ENCODE peak calls at places on chromosomes 6 and 20, in four cellular contexts. I is Peyer's patch, N is right atrium auricular region, P is OCI-LY7. B is an unnamed sample.

GRCh38 chr6:137872071-137872470 is 5.0 kb downstream of the TNFAIP3 start:
- DNase-seq in I (no peak), N (no peak), P (no peak), B (no peak)

GRCh38 chr6:36038120-36038876 is 10.7 kb downstream of the MAPK14 start:
- DNase-seq in I (no peak), N (no peak), P (no peak), B (no peak)

GRCh38 chr20:50729925-50730764 is 1.2 kb upstream of the PARD6B start:
- DNase-seq in I (no peak), N (peak; percentile 56), P (no peak), B (no peak)

GRCh38 chr6:113997106-113997505 is 26.2 kb upstream of the HDAC2 start:
- DNase-seq in I (no peak), N (no peak), P (no peak), B (no peak)

GRCh38 chr6:146670161-146670560 is 71.4 kb downstream of the ADGB start:
- DNase-seq in I (no peak), N (no peak), P (no peak), B (no peak)

GRCh38 chr6:340991-341827 is 48.9 kb downstream of the DUSP22 start:
- DNase-seq in I (peak; percentile 66), N (no peak), P (no peak), B (no peak)

GRCh38 chr6:142940487-142940886 is 4.5 kb downstream of the HIVEP2 start:
- DNase-seq in I (no peak), N (no peak), P (no peak), B (no peak)

GRCh38 chr6:151393410-151393809 is 2.1 kb upstream of the ZBTB2 start:
- DNase-seq in I (no peak), N (no peak), P (no peak), B (no peak)

GRCh38 chr6:30443657-30444450 is 45.5 kb upstream of the HLA-E start:
- DNase-seq in I (no peak), N (no peak), P (no peak), B (no peak)

GRCh38 chr20:1868856-1869255 is 26.4 kb upstream of the SIRPA start:
- DNase-seq in I (no peak), N (no peak), P (no peak), B (no peak)

GRCh38 chr20:58131581-58132142 is 96.8 kb downstream of the ANKRD60 start:
- DNase-seq in I (no peak), N (peak; percentile 26), P (no peak), B (no peak)

GRCh38 chr6:10433322-10433721 is 18.4 kb upstream of the TFAP2A start:
- DNase-seq in I (no peak), N (no peak), P (no peak), B (no peak)

GRCh38 chr6:75206338-75207210 is 721 bp upstream of the COL12A1 start:
- DNase-seq in I (no peak), N (no peak), P (no peak), B (no peak)
- H3K4me1 ChIP-seq in I (no peaks in the 10 kb centered on the region), N (peaks cover 65% of the 10 kb centered on the region), P (no peaks in the 10 kb centered on the region), B (peaks cover 9% of the 10 kb centered on the region)

GRCh38 chr20:59207742-59208357 is 44.2 kb downstream of the ZNF831 start:
- DNase-seq in I (peak; percentile 86), N (peak; percentile 28), P (peak; percentile 86), B (no peak)

GRCh38 chr20:59214083-59214482 is 50.5 kb downstream of the ZNF831 start:
- DNase-seq in I (no peak), N (no peak), P (no peak), B (no peak)

GRCh38 chr20:59214619-59215547 is 51.3 kb downstream of the ZNF831 start:
- DNase-seq in I (no peak), N (no peak), P (no peak), B (no peak)

GRCh38 chr20:59207235-59207634 is 43.6 kb downstream of the ZNF831 start:
- DNase-seq in I (no peak), N (no peak), P (no peak), B (no peak)

GRCh38 chr20:59210186-59210585 is 46.6 kb downstream of the ZNF831 start:
- DNase-seq in I (no peak), N (no peak), P (no peak), B (no peak)
- H3K4me3 ChIP-seq in I (no peak overlapping the region), N (no peak overlapping the region), P (no peak overlapping the region), B (no peak overlapping the region)

GRCh38 chr6:169883316-169883715 is 131.9 kb downstream of the ERMARD start:
- DNase-seq in I (no peak), N (peak; percentile 32), P (no peak), B (no peak)

GRCh38 chr6:169885831-169886230 is 134.4 kb downstream of the ERMARD start:
- DNase-seq in I (no peak), N (peak; percentile 21), P (no peak), B (no peak)

GRCh38 chr6:169884158-169884557 is 132.7 kb downstream of the ERMARD start:
- DNase-seq in I (no peak), N (peak; percentile 46), P (no peak), B (no peak)

GRCh38 chr6:169886631-169887227 is 135.3 kb downstream of the ERMARD start:
- DNase-seq in I (no peak), N (peak; percentile 30), P (no peak), B (no peak)

GRCh38 chr6:169885131-169885530 is 133.7 kb downstream of the ERMARD start:
- DNase-seq in I (no peak), N (peak; percentile 4), P (no peak), B (no peak)
- H3K4me1 ChIP-seq in I (no peaks in the 10 kb centered on the region), N (no peaks in the 10 kb centered on the region), P (no peaks in the 10 kb centered on the region), B (no peaks in the 10 kb centered on the region)

GRCh38 chr6:53616450-53617357 is 48.9 kb downstream of the KLHL31 start:
- DNase-seq in I (no peak), N (no peak), P (no peak), B (no peak)
- H3K4me3 ChIP-seq in I (peak overlapping the region; percentile 11), N (no peak overlapping the region), P (no peak overlapping the region), B (no peak overlapping the region)

DNA sequence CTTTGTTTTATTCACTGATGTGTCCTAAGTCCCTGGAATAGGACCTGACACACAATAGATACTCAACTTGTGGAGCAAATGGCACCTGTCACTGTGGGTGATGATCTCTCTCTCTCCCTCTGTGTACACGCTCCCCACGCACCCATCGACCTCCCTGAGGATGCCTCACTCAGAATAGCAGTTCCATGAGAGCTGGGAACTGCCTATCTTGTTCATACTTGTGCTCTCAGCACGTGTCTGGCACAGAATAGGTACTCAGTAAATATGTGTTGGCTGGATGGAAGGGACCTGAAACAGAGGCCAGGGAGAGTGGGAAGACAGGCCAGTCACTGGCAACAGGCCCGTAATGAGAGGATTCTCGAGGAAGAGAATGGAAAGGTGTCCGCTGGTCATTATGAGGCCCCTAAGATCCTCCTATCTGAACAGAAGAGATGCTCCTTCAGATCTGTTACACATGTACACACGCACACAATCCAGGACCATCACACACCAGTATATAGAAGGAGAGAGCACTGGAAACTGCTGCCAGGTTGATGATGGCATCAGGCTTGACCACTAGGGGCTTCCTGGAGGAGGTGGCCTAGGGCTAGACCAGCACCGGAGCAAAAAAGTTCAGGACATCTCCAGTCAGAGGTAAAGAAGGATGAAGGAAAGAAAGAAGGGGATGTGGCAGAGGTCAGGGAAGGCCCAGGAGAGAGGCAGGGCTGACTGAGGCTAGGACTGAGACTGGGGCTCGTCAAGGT is 30.9 kb downstream of the VEGFA start:
- DNase-seq in I (no peak), N (no peak), P (no peak), B (no peak)
- H3K4me1 ChIP-seq in I (peaks cover 24% of the 10 kb centered on the region), N (peaks cover 23% of the 10 kb centered on the region), P (no peaks in the 10 kb centered on the region), B (no peaks in the 10 kb centered on the region)

GRCh38 chr6:167985205-167985604 is 12.3 kb upstream of the KIF25 start:
- DNase-seq in I (no peak), N (no peak), P (no peak), B (no peak)
- H3K4me3 ChIP-seq in I (no peak overlapping the region), N (no peak overlapping the region), P (no peak overlapping the region), B (no peak overlapping the region)

DNA sequence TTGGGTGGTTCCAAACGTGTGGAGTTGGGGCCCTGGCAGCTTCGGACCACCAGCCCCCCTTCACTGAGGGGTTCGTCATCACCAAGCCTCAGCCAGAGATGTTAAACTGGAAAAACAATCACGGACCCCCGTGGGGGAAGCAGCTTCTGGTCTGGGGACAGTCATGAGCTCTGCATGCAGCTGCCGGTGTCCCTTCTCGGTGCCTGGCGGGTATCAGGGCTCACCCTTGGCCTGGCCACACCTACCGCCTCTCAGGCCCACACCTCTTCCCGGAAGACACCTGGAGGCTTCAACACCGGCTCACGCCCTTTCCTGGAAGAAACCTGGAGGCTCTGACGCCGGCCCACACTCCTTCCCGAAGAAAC is 77.8 kb upstream of the BHLHE23 start:
- DNase-seq in I (no peak), N (no peak), P (no peak), B (no peak)
- H3K4me1 ChIP-seq in I (no peaks in the 10 kb centered on the region), N (no peaks in the 10 kb centered on the region), P (no peaks in the 10 kb centered on the region), B (no peaks in the 10 kb centered on the region)

DNA sequence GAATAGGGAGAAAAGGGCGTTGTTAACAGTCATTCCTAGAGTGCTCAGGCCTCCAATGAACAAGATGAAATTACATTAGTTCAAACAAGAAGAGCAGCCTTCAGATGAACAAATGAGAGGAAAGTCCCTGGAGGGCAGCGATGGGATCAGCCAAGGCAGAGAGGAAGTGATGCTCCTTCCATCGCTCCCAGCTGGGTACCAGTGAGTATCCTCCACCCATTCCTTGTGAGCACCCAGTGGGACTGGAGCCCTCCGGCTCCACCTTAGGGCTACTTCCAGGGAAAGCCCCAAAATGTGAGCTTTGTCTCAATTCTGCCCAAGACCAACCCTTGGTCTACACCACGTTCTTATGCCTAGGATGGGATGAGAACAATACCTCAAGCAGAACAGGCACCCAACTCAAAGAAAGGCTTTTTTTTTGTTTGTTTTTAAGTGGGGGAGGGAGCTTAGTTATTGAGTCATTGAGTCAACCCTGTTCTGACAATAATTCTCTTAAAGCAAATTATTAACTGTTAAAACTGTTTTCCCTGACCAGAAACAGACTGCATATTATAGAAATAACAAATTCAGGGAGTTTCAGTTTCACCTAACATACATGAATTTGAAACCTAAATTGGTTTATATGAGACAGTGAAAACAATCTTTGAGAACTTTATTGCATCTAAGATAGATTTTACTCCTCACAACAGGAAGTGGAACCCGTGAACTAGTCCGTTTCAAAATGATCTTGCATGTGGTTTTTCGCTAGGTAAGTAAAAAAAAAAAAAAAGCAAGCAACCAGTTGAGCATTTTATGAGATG is 106.9 kb downstream of the IPCEF1 start:
- DNase-seq in I (no peak), N (no peak), P (peak; percentile 2), B (no peak)
- H3K4me3 ChIP-seq in I (no peak overlapping the region), N (no peak overlapping the region), P (no peak overlapping the region), B (no peak overlapping the region)